ENCODE peak calls at places on chromosome 1, in eight cellular contexts. Q is GM12865; S is CD8-positive, alpha-beta T cell; J is astrocyte of the spinal cord; M is IMR-90; R is A549; K is choroid plexus epithelial cell; N is psoas muscle. I is an unnamed sample.
A peak's percentile ranks its signal among the peaks of the same experiment; 100 is the strongest.

GRCh38 chr1:195738971-195739650 is 869.1 kb downstream of the KCNT2 start:
- DNase-seq in Q (no peak), N (no peak), S (no peak), J (peak; percentile 21), R (peak; percentile 41), K (peak; percentile 23), M (peak; percentile 43), I (no peak)

GRCh38 chr1:208030320-208031091 is 119.6 kb upstream of the CD34 start:
- DNase-seq in R (no peak), S (no peak), M (peak; percentile 37), J (peak; percentile 67), N (peak; percentile 72), K (no peak), Q (no peak), I (no peak)

GRCh38 chr1:213065800-213066199 is 14.8 kb downstream of the RPS6KC1 start:
- DNase-seq in R (no peak), K (no peak), S (no peak), N (no peak), J (no peak), M (no peak), Q (no peak), I (no peak)

GRCh38 chr1:38047603-38048146 is 1.1 kb upstream of the POU3F1 start:
- DNase-seq in R (no peak), J (peak; percentile 39), N (no peak), M (peak; percentile 56), Q (no peak), S (no peak), K (no peak), I (peak; percentile 65)

GRCh38 chr1:177615251-177615650 is 354.6 kb downstream of the SEC16B start:
- DNase-seq in R (no peak), M (no peak), J (no peak), N (no peak), K (peak; percentile 44), S (no peak), Q (no peak), I (peak; percentile 80)

GRCh38 chr1:58823481-58824010 is 39.7 kb upstream of the JUN start:
- DNase-seq in M (peak; percentile 95), R (peak; percentile 24), S (no peak), K (peak; percentile 95), J (peak; percentile 95), N (no peak), Q (no peak), I (peak; percentile 91)

GRCh38 chr1:35269190-35269988 is 880 bp downstream of the ZMYM4 start:
- DNase-seq in R (no peak), J (peak; percentile 13), S (no peak), N (no peak), M (no peak), K (peak; percentile 25), Q (peak; percentile 10), I (peak; percentile 27)

GRCh38 chr1:50266509-50266908 is 156.7 kb downstream of the DMRTA2 start:
- DNase-seq in J (peak; percentile 31), Q (no peak), K (peak; percentile 18), R (no peak), S (no peak), N (no peak), M (no peak), I (no peak)

GRCh38 chr1:98054367-98054701 is 133.5 kb upstream of the DPYD start:
- DNase-seq in J (no peak), N (no peak), M (no peak), Q (no peak), R (no peak), S (no peak), K (no peak), I (no peak)

GRCh38 chr1:27823784-27824183 is 6.8 kb upstream of the PPP1R8 start:
- DNase-seq in Q (no peak), M (no peak), J (no peak), S (no peak), N (no peak), R (no peak), K (no peak), I (no peak)

GRCh38 chr1:159942700-159943640 is 2.4 kb downstream of the IGSF9 start:
- DNase-seq in J (no peak), K (no peak), S (no peak), Q (no peak), R (no peak), M (no peak), N (no peak), I (no peak)

GRCh38 chr1:159939603-159940002 is 5.8 kb downstream of the IGSF9 start:
- DNase-seq in N (no peak), M (no peak), K (no peak), J (no peak), R (no peak), Q (no peak), S (no peak), I (peak; percentile 56)

GRCh38 chr1:159940006-159940620 is 5.3 kb downstream of the IGSF9 start:
- DNase-seq in R (no peak), S (no peak), M (no peak), J (no peak), N (no peak), K (no peak), Q (no peak), I (no peak)

GRCh38 chr1:159941867-159942560 is 3.4 kb downstream of the IGSF9 start:
- DNase-seq in Q (no peak), J (no peak), K (no peak), R (no peak), S (no peak), N (no peak), M (no peak), I (no peak)

DNA sequence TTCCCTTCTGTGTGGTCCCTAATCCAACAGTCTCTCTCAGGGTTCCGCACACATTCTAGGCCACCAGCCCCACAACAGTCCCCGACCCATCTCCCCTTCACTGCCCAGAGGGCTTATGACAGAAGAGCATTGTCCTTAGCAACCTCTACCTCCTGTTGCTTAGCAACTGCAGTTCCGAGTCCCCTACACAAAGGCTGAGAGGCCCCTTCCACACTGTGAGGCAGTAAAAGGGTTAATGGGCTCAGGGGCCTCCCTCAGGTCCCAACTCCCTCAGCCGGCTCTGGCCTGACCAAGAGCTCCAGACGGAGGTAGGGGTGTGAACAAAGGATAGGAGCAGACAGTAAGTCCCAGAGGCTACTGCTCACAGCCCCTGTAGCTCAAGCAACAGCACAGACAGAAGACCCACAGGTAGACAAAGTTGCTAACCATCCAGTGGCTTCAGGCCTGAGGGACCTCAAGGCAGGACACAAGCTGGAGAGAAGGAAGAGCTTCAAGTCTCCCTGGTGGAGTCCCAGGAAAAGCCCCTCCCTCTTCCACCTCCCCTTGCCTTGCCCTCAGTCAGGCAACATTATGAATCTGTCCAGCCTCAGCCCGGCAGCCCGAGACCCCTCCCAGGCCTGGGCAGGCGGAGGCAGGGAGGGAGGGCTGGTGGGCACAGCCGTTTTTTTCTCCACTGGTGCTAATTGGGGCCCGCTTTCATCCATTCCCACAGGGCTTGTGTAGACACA is 4.1 kb downstream of the IGSF9 start:
- DNase-seq in S (no peak), M (no peak), R (no peak), K (no peak), J (no peak), Q (no peak), N (no peak), I (no peak)
- H3K4me3 ChIP-seq in S (no peak overlapping the region), M (no peak overlapping the region), R (no peak overlapping the region), K (no peak overlapping the region), J (no peak overlapping the region), Q (no peak overlapping the region), N (no peak overlapping the region), I (peak overlapping the region; percentile 18)

DNA sequence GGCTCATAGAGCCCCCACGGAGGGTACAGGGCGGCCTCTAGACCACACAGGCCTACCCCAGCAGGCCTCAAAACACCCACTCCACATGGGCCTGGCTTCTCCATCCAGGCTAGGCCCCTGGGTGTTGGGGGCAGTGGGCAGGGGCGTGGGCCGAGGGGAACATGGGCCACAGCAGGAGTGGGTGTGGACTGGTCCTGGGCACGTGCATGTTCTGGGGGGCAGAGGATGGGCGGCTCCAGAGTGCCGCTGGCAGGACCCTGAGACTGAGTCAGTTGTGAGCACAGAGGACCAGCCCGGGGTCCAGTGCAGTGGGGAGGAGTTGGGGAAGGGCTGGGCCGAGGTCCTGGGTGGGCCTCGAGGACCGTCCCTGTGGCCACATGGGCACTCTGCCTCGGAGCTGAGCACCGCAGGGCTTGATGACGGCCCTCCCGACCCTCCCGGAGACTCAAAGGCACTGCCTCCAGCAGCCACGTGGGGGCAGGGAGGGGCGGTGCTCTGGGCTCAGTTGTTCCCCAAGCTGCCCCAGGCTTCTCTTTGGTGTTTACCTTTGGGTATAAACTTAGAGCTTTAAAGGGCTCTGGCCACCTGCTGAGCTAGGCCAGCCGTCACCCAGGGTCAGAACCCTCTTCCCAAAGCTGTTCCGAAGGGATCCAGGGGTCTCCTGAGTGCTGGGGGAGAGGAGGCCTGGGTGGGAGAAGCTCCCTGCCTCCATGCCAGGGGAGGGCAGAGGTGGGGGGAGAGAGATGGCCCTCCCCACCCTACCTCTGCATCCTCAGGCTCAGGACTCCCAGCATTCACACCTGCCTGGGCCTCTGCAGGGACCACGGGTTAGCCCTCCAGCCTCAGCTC is 79.9 kb downstream of the MORN1 start:
- DNase-seq in R (peak; percentile 61), N (peak; percentile 81), S (peak; percentile 52), M (peak; percentile 58), J (peak; percentile 62), Q (peak; percentile 50), K (peak; percentile 67), I (peak; percentile 43)
- TF ChIP-seq CTCF in R (no peak), N (no peak), S (peak; percentile 37), M (peak; percentile 50), J (peak; percentile 59), Q (peak; percentile 31), K (peak; percentile 58), I (peak; percentile 53)

GRCh38 chr1:229579101-229579651 is 20.7 kb upstream of the ABCB10 start:
- DNase-seq in R (no peak), S (no peak), J (peak; percentile 39), M (peak; percentile 24), Q (peak; percentile 54), N (no peak), K (peak; percentile 67), I (peak; percentile 40)
- H3K4me3 ChIP-seq in R (no peak overlapping the region), S (no peak overlapping the region), J (no peak overlapping the region), M (no peak overlapping the region), Q (peak overlapping the region; percentile 16), N (peak overlapping the region; percentile 13), K (peak overlapping the region; percentile 38), I (no peak overlapping the region)

GRCh38 chr1:23563755-23564374 is 4.6 kb upstream of the ID3 start:
- DNase-seq in K (no peak), N (no peak), S (no peak), Q (no peak), J (no peak), R (peak; percentile 45), M (no peak), I (no peak)

GRCh38 chr1:23567996-23568607 is 8.8 kb upstream of the ID3 start:
- DNase-seq in J (no peak), N (no peak), Q (no peak), R (no peak), S (no peak), K (peak; percentile 17), M (no peak), I (no peak)

GRCh38 chr1:23568608-23569383 is 9.5 kb upstream of the ID3 start:
- DNase-seq in J (no peak), M (no peak), S (no peak), N (no peak), Q (no peak), K (no peak), R (no peak), I (no peak)

GRCh38 chr1:23567629-23567995 is 8.3 kb upstream of the ID3 start:
- DNase-seq in S (no peak), K (no peak), M (no peak), R (no peak), J (no peak), N (no peak), Q (no peak), I (no peak)

GRCh38 chr1:23566304-23566703 is 7.0 kb upstream of the ID3 start:
- DNase-seq in R (no peak), J (no peak), M (no peak), K (peak; percentile 24), N (no peak), S (no peak), Q (no peak), I (no peak)
- TF ChIP-seq CTCF in R (peak; percentile 32), J (peak; percentile 32), M (peak; percentile 24), K (peak; percentile 55), N (no peak), S (no peak), Q (peak; percentile 23), I (no peak)